ENCODE peak calls at places on chromosomes 5 and 9, in eight cellular contexts. D is naive B cell; S is NCI-H1417; G is KBM-7; F is effector memory CD8-positive, alpha-beta T cell; X is foreskin fibroblast; P is activated T-cell treated with anti-CD3 and anti-CD28 coated beads, Interleukin-2, amount 50 U/mL, for 1 hour; A is NCI-H2081. T is an unnamed sample.
A peak's percentile ranks its signal among the peaks of the same experiment; 100 is the strongest.

GRCh38 chr5:32059779-32060178 is 114.3 kb downstream of the GOLPH3 start:
- DNase-seq in S (no peak), A (no peak), P (no peak), G (no peak), X (no peak), F (no peak), D (no peak), T (no peak)

GRCh38 chr9:75064307-75065025 is 23.5 kb downstream of the NMRK1 start:
- DNase-seq in G (no peak), P (no peak), A (no peak), F (no peak), D (no peak), S (no peak), X (peak; percentile 80), T (peak; percentile 41)

GRCh38 chr9:38119570-38119969 is 50.5 kb upstream of the SHB start:
- DNase-seq in S (no peak), G (no peak), F (no peak), A (no peak), P (no peak), D (no peak), X (peak; percentile 2), T (no peak)

GRCh38 chr9:108478431-108478837 is 377.4 kb downstream of the ACTL7B start:
- DNase-seq in F (no peak), A (no peak), S (no peak), G (no peak), P (no peak), D (no peak), X (peak; percentile 75), T (peak; percentile 80)

GRCh38 chr5:150407097-150407720 is 5.5 kb downstream of the CD74 start:
- DNase-seq in A (no peak), G (no peak), P (no peak), F (no peak), D (peak; percentile 60), S (no peak), X (no peak), T (no peak)

GRCh38 chr9:31519011-31519410 is 865.4 kb upstream of the ACO1 start:
- DNase-seq in D (peak; percentile 48), P (no peak), S (peak; percentile 22), F (no peak), X (no peak), A (no peak), G (no peak), T (no peak)

GRCh38 chr5:113025596-113025995 is 49.0 kb downstream of the DCP2 start:
- DNase-seq in X (no peak), A (no peak), F (no peak), S (no peak), P (no peak), G (no peak), D (no peak), T (no peak)

GRCh38 chr9:35940474-35941467 is 17.2 kb downstream of the OR2S2 start:
- DNase-seq in D (no peak), F (no peak), A (no peak), S (no peak), X (no peak), G (no peak), P (no peak), T (no peak)

GRCh38 chr9:129208191-129209091 is 30.4 kb upstream of the IER5L start:
- DNase-seq in F (no peak), P (peak; percentile 51), A (no peak), D (no peak), G (peak; percentile 25), X (no peak), S (no peak), T (no peak)

GRCh38 chr9:120212153-120212852 is 367.7 kb downstream of the CDK5RAP2 start:
- DNase-seq in S (no peak), X (no peak), D (no peak), A (no peak), G (no peak), P (no peak), F (no peak), T (no peak)

GRCh38 chr9:16509946-16510504 is 360.4 kb downstream of the BNC2 start:
- DNase-seq in X (peak; percentile 51), G (no peak), P (no peak), D (no peak), S (no peak), F (no peak), A (no peak), T (peak; percentile 68)

GRCh38 chr9:109821711-109822110 is 41.7 kb downstream of the PALM2AKAP2 start:
- DNase-seq in F (no peak), G (no peak), S (no peak), P (no peak), X (peak; percentile 24), A (no peak), D (no peak), T (peak; percentile 28)

GRCh38 chr5:76674330-76675066 is 41.4 kb upstream of the F2R start:
- DNase-seq in G (peak; percentile 15), S (no peak), D (no peak), X (no peak), P (no peak), A (no peak), F (no peak), T (no peak)

GRCh38 chr9:114276908-114277821 is 45.7 kb upstream of the ORM1 start:
- DNase-seq in X (peak; percentile 88), G (no peak), F (no peak), P (no peak), S (peak; percentile 57), D (no peak), A (no peak), T (peak; percentile 95)

GRCh38 chr5:150307617-150308426 is 5.1 kb upstream of the ARSI start:
- DNase-seq in S (no peak), D (no peak), A (no peak), F (no peak), P (no peak), G (no peak), X (no peak), T (no peak)

GRCh38 chr5:17620627-17621026 is 10.4 kb downstream of the TAF11L12 start:
- DNase-seq in A (no peak), P (no peak), X (no peak), D (no peak), F (no peak), S (no peak), G (no peak), T (no peak)

GRCh38 chr5:36722913-36723312 is 116.5 kb downstream of the SLC1A3 start:
- DNase-seq in P (no peak), X (peak; percentile 29), F (no peak), A (no peak), S (no peak), G (no peak), D (peak; percentile 56), T (peak; percentile 12)

GRCh38 chr5:141001466-141001853 is 35.2 kb downstream of the PCDHAC2 start:
- DNase-seq in X (no peak), S (peak; percentile 80), D (no peak), P (no peak), A (peak; percentile 41), F (no peak), G (no peak), T (peak; percentile 28)

GRCh38 chr9:70940605-70941004 is 180.8 kb downstream of the TRPM3 start:
- DNase-seq in S (no peak), X (no peak), P (no peak), G (no peak), F (no peak), D (no peak), A (no peak), T (no peak)

T was measured in astrocyte of the hippocampus.